ENCODE peak calls at places on chromosomes 1 and 21, in four cellular contexts. W, D, U and C are unnamed samples.

GRCh38 chr1:87024936-87025537 is 110.6 kb downstream of the HS2ST1 start:
- DNase-seq in W (peak; percentile 62), U (peak; percentile 29), D (peak; percentile 50), C (no peak)

GRCh38 chr1:62245201-62245600 is 50.6 kb downstream of the L1TD1 start:
- DNase-seq in U (no peak), D (peak; percentile 80), W (peak; percentile 64), C (no peak)

GRCh38 chr1:58047265-58047858 is 499.2 kb downstream of the OMA1 start:
- DNase-seq in W (peak; percentile 14), U (peak; percentile 47), D (peak; percentile 32), C (no peak)

GRCh38 chr1:49906365-49906764 is 117.4 kb downstream of the AGBL4 start:
- DNase-seq in W (no peak), D (no peak), U (no peak), C (no peak)

GRCh38 chr1:8238141-8239038 is 79.5 kb upstream of the SLC45A1 start:
- DNase-seq in D (peak; percentile 93), U (no peak), W (peak; percentile 78), C (peak; percentile 54)

GRCh38 chr1:51898090-51898734 is 19.7 kb upstream of the NRDC start:
- DNase-seq in U (no peak), W (peak; percentile 88), D (peak; percentile 88), C (no peak)

GRCh38 chr1:19062258-19063029 is 106.0 kb upstream of the IFFO2 start:
- DNase-seq in U (no peak), D (no peak), W (no peak), C (no peak)

GRCh38 chr1:53430256-53430655 is 28.9 kb upstream of the DMRTB1 start:
- DNase-seq in W (peak; percentile 34), U (no peak), D (no peak), C (peak; percentile 36)

GRCh38 chr1:63592536-63593302 is 492 bp upstream of the PGM1 start:
- DNase-seq in D (peak; percentile 38), W (peak; percentile 74), U (no peak), C (peak; percentile 80)

GRCh38 chr1:174405219-174405618 is 42.5 kb upstream of the GPR52 start:
- DNase-seq in W (peak; percentile 30), U (no peak), D (no peak), C (no peak)

GRCh38 chr1:113804421-113805255 is 7.6 kb downstream of the RSBN1 start:
- DNase-seq in W (peak; percentile 65), D (peak; percentile 82), U (no peak), C (peak; percentile 90)

GRCh38 chr1:185973645-185974044 is 239.5 kb downstream of the HMCN1 start:
- DNase-seq in U (no peak), D (peak; percentile 94), W (peak; percentile 86), C (peak; percentile 8)

GRCh38 chr1:198531891-198532290 is 8.6 kb downstream of the ATP6V1G3 start:
- DNase-seq in W (no peak), U (no peak), D (no peak), C (no peak)

GRCh38 chr1:178620584-178621475 is 104.2 kb upstream of the RALGPS2 start:
- DNase-seq in D (no peak), W (no peak), U (no peak), C (no peak)

GRCh38 chr1:63321061-63321787 is 1.1 kb upstream of the FOXD3 start:
- DNase-seq in D (no peak), W (no peak), U (peak; percentile 60), C (no peak)

GRCh38 chr1:8025061-8025670 is 943 bp downstream of the ERRFI1 start:
- DNase-seq in D (peak; percentile 57), W (peak; percentile 74), U (peak; percentile 28), C (no peak)

GRCh38 chr21:32329331-32329730 is 30.7 kb downstream of the MRAP start:
- DNase-seq in U (no peak), D (peak; percentile 82), W (no peak), C (no peak)

GRCh38 chr1:29474274-29474824 is 238.0 kb downstream of the PTPRU start:
- DNase-seq in W (no peak), U (no peak), D (no peak), C (no peak)

GRCh38 chr1:82542766-82543165 is 742.0 kb downstream of the ADGRL2 start:
- DNase-seq in U (no peak), D (peak; percentile 3), W (no peak), C (no peak)

GRCh38 chr1:209590405-209590804 is 6.9 kb downstream of the CAMK1G start:
- DNase-seq in U (peak; percentile 67), D (peak; percentile 56), W (no peak), C (no peak)

GRCh38 chr1:230728710-230729392 is 14.9 kb upstream of the AGT start:
- DNase-seq in U (no peak), W (no peak), D (no peak), C (no peak)

GRCh38 chr1:115837762-115838421 is 3.0 kb downstream of the NHLH2 start:
- DNase-seq in U (peak; percentile 42), W (no peak), D (peak; percentile 28), C (no peak)
- TF ChIP-seq EZH2 in U (peak; percentile 56), W (no peak), D (no peak), C (no peak)

GRCh38 chr1:25757846-25758185 is 42.2 kb upstream of the SELENON start:
- DNase-seq in U (peak; percentile 53), W (no peak), D (no peak), C (no peak)
- TF ChIP-seq EZH2 in U (no peak), W (no peak), D (no peak), C (no peak)

DNA sequence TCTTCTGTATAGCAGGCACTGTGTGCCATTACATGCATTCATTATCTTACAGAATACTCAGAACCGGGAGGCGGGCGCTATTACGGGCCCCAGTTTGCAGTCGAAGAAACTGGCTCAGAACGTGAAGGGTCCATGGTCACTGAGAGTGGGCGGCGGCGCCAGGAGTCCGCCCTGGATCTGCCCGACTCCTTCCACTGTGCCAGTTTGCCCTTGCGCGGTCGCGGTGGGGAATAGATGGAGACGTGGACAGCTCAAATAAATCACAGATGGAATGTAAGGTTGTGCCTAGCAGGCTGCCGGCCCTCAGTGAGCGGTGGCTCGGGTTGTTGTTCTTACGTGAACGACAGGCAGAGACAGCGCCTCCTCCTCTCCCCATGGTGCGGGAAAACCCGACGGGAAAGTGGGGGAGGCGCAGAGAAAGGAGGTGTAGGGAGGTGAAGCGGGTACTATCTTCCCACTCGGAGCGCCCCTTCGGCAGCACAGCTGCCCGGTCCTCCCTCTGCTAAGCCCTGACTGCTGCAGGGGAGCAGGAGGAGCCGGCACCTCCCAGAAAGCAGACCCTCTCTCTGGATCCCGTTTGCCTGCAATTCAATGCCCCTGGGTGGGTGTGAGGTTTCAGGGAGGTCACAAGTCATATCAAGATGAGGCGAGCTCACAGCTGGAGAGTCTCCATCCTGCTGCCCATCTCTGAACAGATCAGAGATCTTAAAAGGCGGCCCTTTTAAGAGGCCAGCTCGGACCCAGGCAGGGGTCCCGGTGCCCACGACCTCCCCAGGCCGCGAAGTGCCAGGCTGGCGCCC is 1.1 kb downstream of the COL9A2 start:
- DNase-seq in W (no peak), U (peak; percentile 58), D (peak; percentile 35), C (no peak)
- TF ChIP-seq EZH2 in W (no peak), U (peak; percentile 91), D (peak; percentile 96), C (no peak)

GRCh38 chr1:179743679-179744400 is 749 bp downstream of the FAM163A start:
- DNase-seq in W (no peak), U (peak; percentile 58), D (peak; percentile 19), C (no peak)

GRCh38 chr1:179744401-179745130 is 1.5 kb downstream of the FAM163A start:
- DNase-seq in D (no peak), U (peak; percentile 3), W (no peak), C (no peak)

GRCh38 chr1:179742291-179742690 is 800 bp upstream of the FAM163A start:
- DNase-seq in W (no peak), U (no peak), D (no peak), C (no peak)

GRCh38 chr1:179745131-179745611 is 2.1 kb downstream of the FAM163A start:
- DNase-seq in D (no peak), W (no peak), U (peak; percentile 7), C (no peak)

GRCh38 chr1:179742717-179743678 is at the start of gene FAM163A:
- DNase-seq in W (no peak), D (no peak), U (peak; percentile 71), C (no peak)
- TF ChIP-seq EZH2 in W (no peak), D (peak; percentile 84), U (peak; percentile 87), C (no peak)